ENCODE peak calls at places on chromosomes 5 and 9, in four cellular contexts. H is psoas muscle, Z is HFF-Myc, E is posterior vena cava. D is an unnamed sample.

GRCh38 chr5:91182763-91183162 is 200.4 kb downstream of the ARRDC3 start:
- DNase-seq in H (no peak), Z (no peak), E (no peak), D (no peak)

GRCh38 chr9:72185561-72185960 is 36.3 kb downstream of the GDA start:
- DNase-seq in H (no peak), Z (no peak), E (no peak), D (no peak)

GRCh38 chr5:110757118-110757729 is 18.4 kb downstream of the SLC25A46 start:
- DNase-seq in H (no peak), Z (no peak), E (no peak), D (no peak)

GRCh38 chr5:88680253-88681132 is 202.5 kb downstream of the MEF2C start:
- DNase-seq in H (peak; percentile 80), Z (no peak), E (peak; percentile 91), D (no peak)

GRCh38 chr9:124271660-124272059 is 13.9 kb downstream of the NEK6 start:
- DNase-seq in H (no peak), Z (no peak), E (no peak), D (no peak)

GRCh38 chr5:117800261-117800660 is 1188.1 kb downstream of the DTWD2 start:
- DNase-seq in H (no peak), Z (no peak), E (no peak), D (no peak)

GRCh38 chr5:20556364-20556763 is 568.4 kb upstream of the CDH18 start:
- DNase-seq in H (no peak), Z (no peak), E (no peak), D (no peak)

GRCh38 chr5:159419567-159419966 is 89.3 kb upstream of the IL12B start:
- DNase-seq in H (no peak), Z (no peak), E (no peak), D (no peak)

GRCh38 chr5:10528056-10528816 is 35.6 kb upstream of the ANKRD33B start:
- DNase-seq in H (no peak), Z (peak; percentile 77), E (no peak), D (peak; percentile 89)

GRCh38 chr5:163463063-163463435 is 2.6 kb downstream of the HMMR start:
- DNase-seq in H (no peak), Z (no peak), E (no peak), D (no peak)